ENCODE peak calls at places on chromosomes 6 and 20, in seven cellular contexts. One of them, this sample, is unnamed.

GRCh38 chr20:61815176-61815575 is 250.5 kb downstream of the TAF4 start:
- DNase-seq in heart left ventricle: peak; percentile 6
- DNase-seq in left ventricle myocardium inferior: no peak
- DNase-seq in uterus: no peak
- DNase-seq in psoas muscle: no peak
- DNase-seq in H1: no peak
- DNase-seq in IMR-90: no peak
- DNase-seq in this sample: no peak

GRCh38 chr6:80508885-80509630 is 402.6 kb downstream of the BCKDHB start:
- DNase-seq in heart left ventricle: no peak
- DNase-seq in left ventricle myocardium inferior: no peak
- DNase-seq in uterus: no peak
- DNase-seq in psoas muscle: no peak
- DNase-seq in H1: no peak
- DNase-seq in IMR-90: peak; percentile 31
- DNase-seq in this sample: no peak

GRCh38 chr20:63014710-63015109 is 7.9 kb upstream of the BHLHE23 start:
- DNase-seq in heart left ventricle: no peak
- DNase-seq in left ventricle myocardium inferior: no peak
- DNase-seq in uterus: no peak
- DNase-seq in psoas muscle: no peak
- DNase-seq in H1: peak; percentile 50
- DNase-seq in IMR-90: no peak
- DNase-seq in this sample: no peak

GRCh38 chr6:14640631-14641030 is 523.1 kb downstream of the CD83 start:
- DNase-seq in heart left ventricle: no peak
- DNase-seq in left ventricle myocardium inferior: no peak
- DNase-seq in uterus: no peak
- DNase-seq in psoas muscle: no peak
- DNase-seq in H1: no peak
- DNase-seq in IMR-90: no peak
- DNase-seq in this sample: no peak

GRCh38 chr6:46688117-46688965 is 656 bp downstream of the TDRD6 start:
- DNase-seq in heart left ventricle: no peak
- DNase-seq in left ventricle myocardium inferior: no peak
- DNase-seq in uterus: no peak
- DNase-seq in psoas muscle: peak; percentile 32
- DNase-seq in H1: no peak
- DNase-seq in IMR-90: no peak
- DNase-seq in this sample: no peak

GRCh38 chr6:90110971-90111370 is 185.7 kb downstream of the BACH2 start:
- DNase-seq in heart left ventricle: no peak
- DNase-seq in left ventricle myocardium inferior: no peak
- DNase-seq in uterus: no peak
- DNase-seq in psoas muscle: no peak
- DNase-seq in H1: no peak
- DNase-seq in IMR-90: no peak
- DNase-seq in this sample: no peak

GRCh38 chr6:31631681-31632278 is 11.3 kb downstream of the PRRC2A start:
- DNase-seq in heart left ventricle: no peak
- DNase-seq in left ventricle myocardium inferior: no peak
- DNase-seq in uterus: no peak
- DNase-seq in psoas muscle: no peak
- DNase-seq in H1: no peak
- DNase-seq in IMR-90: no peak
- DNase-seq in this sample: no peak

GRCh38 chr6:136764522-136764993 is 27.7 kb downstream of the MAP3K5 start:
- DNase-seq in heart left ventricle: no peak
- DNase-seq in left ventricle myocardium inferior: no peak
- DNase-seq in uterus: no peak
- DNase-seq in psoas muscle: no peak
- DNase-seq in H1: no peak
- DNase-seq in IMR-90: no peak
- DNase-seq in this sample: no peak

GRCh38 chr6:133951227-133951626 is 1.8 kb upstream of the TBPL1 start:
- DNase-seq in heart left ventricle: no peak
- DNase-seq in left ventricle myocardium inferior: no peak
- DNase-seq in uterus: no peak
- DNase-seq in psoas muscle: no peak
- DNase-seq in H1: no peak
- DNase-seq in IMR-90: no peak
- DNase-seq in this sample: no peak
- H3K27ac ChIP-seq in heart left ventricle: peak overlapping the region; percentile 97
- H3K27ac ChIP-seq in left ventricle myocardium inferior: peak overlapping the region; percentile 95
- H3K27ac ChIP-seq in uterus: peak overlapping the region; percentile 98
- H3K27ac ChIP-seq in psoas muscle: peak overlapping the region; percentile 87
- H3K27ac ChIP-seq in H1: no peak overlapping the region
- H3K27ac ChIP-seq in IMR-90: no peak overlapping the region
- H3K27ac ChIP-seq in this sample: no peak overlapping the region

DNA sequence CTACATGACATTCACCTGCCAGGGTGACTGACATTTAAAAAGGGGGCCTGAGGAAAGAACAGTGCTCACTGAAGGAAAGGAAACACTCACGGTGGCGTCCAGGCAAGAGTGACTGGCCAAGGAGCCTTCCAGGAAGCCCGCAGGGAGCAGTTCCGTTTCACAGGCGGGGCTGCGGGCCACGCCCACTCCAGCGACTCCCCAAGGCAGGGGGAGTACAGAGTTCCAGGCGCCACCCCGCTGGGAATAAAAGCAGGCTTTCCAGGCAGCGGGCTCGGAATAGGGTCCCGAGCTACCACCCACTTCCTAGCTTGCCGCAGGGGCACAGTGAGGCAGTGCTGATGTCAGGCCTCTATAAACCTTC is 34.2 kb downstream of the PKIG start:
- DNase-seq in heart left ventricle: peak; percentile 81
- DNase-seq in left ventricle myocardium inferior: peak; percentile 68
- DNase-seq in uterus: no peak
- DNase-seq in psoas muscle: peak; percentile 80
- DNase-seq in H1: no peak
- DNase-seq in IMR-90: no peak
- DNase-seq in this sample: no peak
- H3K27ac ChIP-seq in heart left ventricle: peak overlapping the region; percentile 73
- H3K27ac ChIP-seq in left ventricle myocardium inferior: peak overlapping the region; percentile 91
- H3K27ac ChIP-seq in uterus: peak overlapping the region; percentile 63
- H3K27ac ChIP-seq in psoas muscle: peak overlapping the region; percentile 73
- H3K27ac ChIP-seq in H1: no peak overlapping the region
- H3K27ac ChIP-seq in IMR-90: no peak overlapping the region
- H3K27ac ChIP-seq in this sample: peak overlapping the region; percentile 95

GRCh38 chr6:52522151-52522626 is 54.7 kb downstream of the TRAM2 start:
- DNase-seq in heart left ventricle: peak; percentile 69
- DNase-seq in left ventricle myocardium inferior: peak; percentile 61
- DNase-seq in uterus: peak; percentile 65
- DNase-seq in psoas muscle: peak; percentile 79
- DNase-seq in H1: no peak
- DNase-seq in IMR-90: peak; percentile 79
- DNase-seq in this sample: no peak
- H3K27ac ChIP-seq in heart left ventricle: peak overlapping the region; percentile 47
- H3K27ac ChIP-seq in left ventricle myocardium inferior: peak overlapping the region; percentile 47
- H3K27ac ChIP-seq in uterus: peak overlapping the region; percentile 75
- H3K27ac ChIP-seq in psoas muscle: peak overlapping the region; percentile 56
- H3K27ac ChIP-seq in H1: no peak overlapping the region
- H3K27ac ChIP-seq in IMR-90: peak overlapping the region; percentile 64
- H3K27ac ChIP-seq in this sample: no peak overlapping the region

GRCh38 chr6:157096105-157096504 is 227.2 kb downstream of the TMEM242 start:
- DNase-seq in heart left ventricle: no peak
- DNase-seq in left ventricle myocardium inferior: no peak
- DNase-seq in uterus: no peak
- DNase-seq in psoas muscle: no peak
- DNase-seq in H1: no peak
- DNase-seq in IMR-90: no peak
- DNase-seq in this sample: no peak
- H3K27ac ChIP-seq in heart left ventricle: no peak overlapping the region
- H3K27ac ChIP-seq in left ventricle myocardium inferior: peak overlapping the region; percentile 14
- H3K27ac ChIP-seq in uterus: no peak overlapping the region
- H3K27ac ChIP-seq in psoas muscle: no peak overlapping the region
- H3K27ac ChIP-seq in H1: no peak overlapping the region
- H3K27ac ChIP-seq in IMR-90: no peak overlapping the region
- H3K27ac ChIP-seq in this sample: no peak overlapping the region

DNA sequence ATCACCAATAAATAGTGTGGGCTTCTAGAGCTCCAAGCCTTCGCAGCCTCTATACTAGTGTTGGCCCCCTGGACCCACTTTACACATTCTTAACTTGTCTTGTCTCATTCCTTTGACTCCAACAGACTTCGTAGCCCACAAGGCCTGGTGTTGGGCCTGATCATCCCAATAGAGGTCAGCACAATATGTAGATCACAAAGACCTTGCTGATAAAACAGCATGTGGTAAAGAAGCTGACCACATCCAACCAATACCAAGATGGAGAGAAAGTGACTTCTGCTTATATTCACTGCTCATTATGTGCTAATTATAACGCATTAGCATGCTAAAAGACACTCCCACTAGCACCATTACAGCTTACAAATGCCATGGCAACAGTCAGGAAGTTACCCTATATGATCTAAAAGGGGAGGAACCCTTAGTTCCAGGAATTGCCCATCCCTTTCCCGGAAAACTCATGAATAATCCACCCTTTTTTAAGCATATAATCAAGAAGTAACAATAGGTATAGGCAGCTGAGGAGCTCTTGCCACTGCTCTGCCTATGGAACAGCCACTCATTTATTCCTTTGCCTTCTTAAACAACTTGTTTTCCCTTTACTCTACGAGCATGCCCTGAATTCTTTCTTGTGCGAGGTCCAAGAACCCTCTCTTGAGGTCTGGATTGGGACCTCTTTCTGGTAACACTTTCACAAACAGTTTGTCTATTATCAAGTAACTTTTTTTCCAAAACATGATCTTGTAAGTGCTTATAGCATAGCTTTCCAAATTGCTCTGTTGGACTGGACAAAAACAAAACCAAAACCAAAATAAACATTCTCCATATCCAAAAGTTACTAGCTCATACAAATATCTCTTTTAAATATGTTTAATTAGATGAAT is 54.6 kb upstream of the ECHDC1 start:
- DNase-seq in heart left ventricle: no peak
- DNase-seq in left ventricle myocardium inferior: no peak
- DNase-seq in uterus: no peak
- DNase-seq in psoas muscle: no peak
- DNase-seq in H1: no peak
- DNase-seq in IMR-90: no peak
- DNase-seq in this sample: no peak
- H3K27ac ChIP-seq in heart left ventricle: no peak overlapping the region
- H3K27ac ChIP-seq in left ventricle myocardium inferior: peak overlapping the region; percentile 2
- H3K27ac ChIP-seq in uterus: no peak overlapping the region
- H3K27ac ChIP-seq in psoas muscle: no peak overlapping the region
- H3K27ac ChIP-seq in H1: no peak overlapping the region
- H3K27ac ChIP-seq in IMR-90: no peak overlapping the region
- H3K27ac ChIP-seq in this sample: no peak overlapping the region

GRCh38 chr6:142946924-142947701 is 2.1 kb upstream of the HIVEP2 start:
- DNase-seq in heart left ventricle: peak; percentile 91
- DNase-seq in left ventricle myocardium inferior: peak; percentile 86
- DNase-seq in uterus: peak; percentile 73
- DNase-seq in psoas muscle: peak; percentile 94
- DNase-seq in H1: no peak
- DNase-seq in IMR-90: peak; percentile 68
- DNase-seq in this sample: peak; percentile 58

GRCh38 chr6:142945446-142946180 is 637 bp upstream of the HIVEP2 start:
- DNase-seq in heart left ventricle: peak; percentile 58
- DNase-seq in left ventricle myocardium inferior: no peak
- DNase-seq in uterus: peak; percentile 66
- DNase-seq in psoas muscle: peak; percentile 83
- DNase-seq in H1: no peak
- DNase-seq in IMR-90: no peak
- DNase-seq in this sample: peak; percentile 70

GRCh38 chr6:142950291-142950690 is 5.3 kb upstream of the HIVEP2 start:
- DNase-seq in heart left ventricle: no peak
- DNase-seq in left ventricle myocardium inferior: no peak
- DNase-seq in uterus: no peak
- DNase-seq in psoas muscle: no peak
- DNase-seq in H1: no peak
- DNase-seq in IMR-90: no peak
- DNase-seq in this sample: no peak

GRCh38 chr6:142946181-142946923 is 1.4 kb upstream of the HIVEP2 start:
- DNase-seq in heart left ventricle: peak; percentile 98
- DNase-seq in left ventricle myocardium inferior: peak; percentile 98
- DNase-seq in uterus: peak; percentile 99
- DNase-seq in psoas muscle: peak; percentile 99
- DNase-seq in H1: peak; percentile 79
- DNase-seq in IMR-90: peak; percentile 98
- DNase-seq in this sample: peak; percentile 79

DNA sequence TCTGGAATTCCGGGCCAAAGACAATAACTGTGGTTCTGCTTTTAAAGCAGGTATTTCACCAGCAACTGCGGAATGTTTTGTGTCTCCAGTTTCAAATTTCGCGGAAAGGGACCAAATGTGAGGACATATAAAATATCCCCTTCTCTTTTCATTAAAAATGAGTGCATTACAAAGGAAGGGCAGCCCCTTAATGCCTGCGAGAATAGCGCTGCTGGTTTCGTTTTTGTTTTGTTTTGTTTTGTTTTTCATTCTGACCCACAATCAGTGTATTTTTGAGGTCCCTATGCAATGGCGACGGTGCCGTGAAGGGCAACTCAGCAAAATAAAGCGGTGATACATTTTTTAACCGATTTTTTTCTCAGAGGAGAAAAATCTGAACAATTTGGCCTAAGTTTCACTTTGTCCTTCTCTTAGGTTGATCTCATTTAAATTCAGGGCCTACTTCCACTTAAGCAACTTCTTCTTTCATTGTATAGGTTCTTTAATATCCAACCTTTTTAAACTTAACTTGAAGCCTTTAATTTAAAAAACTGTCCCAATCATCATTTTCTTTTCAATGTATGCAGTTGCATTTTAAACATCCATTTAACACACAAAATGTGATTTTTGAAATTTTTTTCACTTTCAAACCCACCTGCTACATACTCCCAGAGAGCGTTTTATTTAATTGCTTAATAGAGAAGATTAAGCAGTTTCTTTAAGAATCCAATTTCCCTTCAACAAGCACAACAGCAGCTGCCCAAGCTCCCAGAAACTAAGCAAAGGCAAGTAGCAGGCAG is 2.9 kb upstream of the HIVEP2 start:
- DNase-seq in heart left ventricle: no peak
- DNase-seq in left ventricle myocardium inferior: no peak
- DNase-seq in uterus: no peak
- DNase-seq in psoas muscle: no peak
- DNase-seq in H1: no peak
- DNase-seq in IMR-90: no peak
- DNase-seq in this sample: no peak
- H3K27ac ChIP-seq in heart left ventricle: peak overlapping the region; percentile 100
- H3K27ac ChIP-seq in left ventricle myocardium inferior: peak overlapping the region; percentile 98
- H3K27ac ChIP-seq in uterus: peak overlapping the region; percentile 100
- H3K27ac ChIP-seq in psoas muscle: peak overlapping the region; percentile 99
- H3K27ac ChIP-seq in H1: no peak overlapping the region
- H3K27ac ChIP-seq in IMR-90: peak overlapping the region; percentile 26
- H3K27ac ChIP-seq in this sample: peak overlapping the region; percentile 93